ENCODE peak calls at places on chromosome X, in six cellular contexts. E is heart left ventricle, B is NB4, G is suprapubic skin, Y is right lobe of liver, Q is prostate gland. D is an unnamed sample.

GRCh38 chrX:11648705-11649519 is 16.8 kb downstream of the ARHGAP6 start:
- DNase-seq in E (no peak), B (no peak), Q (no peak), G (no peak), Y (no peak), D (no peak)

GRCh38 chrX:103056902-103057301 is 7.1 kb downstream of the BEX1 start:
- DNase-seq in Y (no peak), E (no peak), Q (no peak), G (no peak), B (no peak), D (no peak)

GRCh38 chrX:40097101-40097491 is 662 bp downstream of the BCOR start:
- DNase-seq in E (peak), Y (no peak), Q (no peak), B (peak), G (no peak), D (no peak)

GRCh38 chrX:140563893-140564292 is 59.0 kb upstream of the SOX3 start:
- DNase-seq in Y (no peak), Q (no peak), E (no peak), G (no peak), B (no peak), D (no peak)

GRCh38 chrX:21926527-21927278 is 13.8 kb upstream of the SMS start:
- DNase-seq in Q (no peak), B (peak), G (no peak), Y (no peak), E (no peak), D (no peak)

GRCh38 chrX:116198810-116199209 is 28.3 kb downstream of the AGTR2 start:
- DNase-seq in B (peak), Q (no peak), E (no peak), Y (no peak), G (no peak), D (no peak)

GRCh38 chrX:53223955-53224859 is 800 bp downstream of the KDM5C start:
- DNase-seq in B (no peak), Y (no peak), G (no peak), Q (no peak), E (no peak), D (no peak)

GRCh38 chrX:68083510-68083909 is 349.8 kb downstream of the OPHN1 start:
- DNase-seq in Y (no peak), E (no peak), B (no peak), Q (no peak), G (no peak), D (no peak)

GRCh38 chrX:45697591-45697990 is 496.9 kb upstream of the DIPK2B start:
- DNase-seq in B (peak), E (no peak), Q (no peak), G (no peak), Y (no peak), D (no peak)

GRCh38 chrX:5648941-5649568 is 579.6 kb downstream of the NLGN4X start:
- DNase-seq in G (no peak), B (no peak), Y (no peak), E (no peak), Q (no peak), D (no peak)

GRCh38 chrX:23699636-23700194 is 32.4 kb downstream of the PRDX4 start:
- DNase-seq in E (no peak), B (peak), Q (no peak), G (no peak), Y (no peak), D (peak)

GRCh38 chrX:49977319-49978090 is 55.1 kb downstream of the CLCN5 start:
- DNase-seq in B (no peak), Q (no peak), E (no peak), G (no peak), Y (no peak), D (no peak)

GRCh38 chrX:100070334-100070849 is 339.7 kb downstream of the PCDH19 start:
- DNase-seq in Q (no peak), Y (no peak), E (no peak), G (no peak), B (no peak), D (no peak)

GRCh38 chrX:149830192-149830873 is 48.6 kb downstream of the MAGEA9 start:
- DNase-seq in E (no peak), Y (no peak), Q (no peak), G (no peak), B (no peak), D (peak)

GRCh38 chrX:65677954-65678469 is 10.6 kb downstream of the MSN start:
- DNase-seq in Y (no peak), B (no peak), Q (peak), E (no peak), G (no peak), D (peak)

GRCh38 chrX:21926116-21926515 is 14.4 kb upstream of the SMS start:
- DNase-seq in Q (no peak), G (no peak), Y (no peak), B (peak), E (no peak), D (no peak)

GRCh38 chrX:129193357-129193756 is 329.9 kb downstream of the SMARCA1 start:
- DNase-seq in E (peak), Y (no peak), B (no peak), Q (no peak), G (no peak), D (no peak)

GRCh38 chrX:135740683-135741149 is 27.3 kb downstream of the CT45A3 start:
- DNase-seq in G (no peak), Q (no peak), B (peak), Y (no peak), E (no peak), D (no peak)

GRCh38 chrX:134718329-134719317 is 60.4 kb upstream of the PLAC1 start:
- DNase-seq in Q (peak), E (no peak), G (no peak), B (peak), Y (no peak), D (peak)

GRCh38 chrX:19659929-19660328 is 144.6 kb upstream of the MAP3K15 start:
- DNase-seq in E (no peak), Y (no peak), Q (no peak), G (no peak), B (no peak), D (no peak)

GRCh38 chrX:18348047-18348446 is 6.4 kb downstream of the SCML2 start:
- DNase-seq in B (no peak), E (no peak), Y (no peak), G (no peak), Q (no peak), D (no peak)

GRCh38 chrX:148466292-148466691 is 34.1 kb upstream of the AFF2 start:
- DNase-seq in G (no peak), B (no peak), Y (no peak), E (no peak), Q (no peak), D (no peak)

GRCh38 chrX:4091046-4091760 is 377.8 kb upstream of the PRKX start:
- DNase-seq in G (no peak), Y (no peak), Q (no peak), B (no peak), E (no peak), D (no peak)

GRCh38 chrX:45850775-45851433 is 650.2 kb upstream of the DIPK2B start:
- DNase-seq in B (peak), G (no peak), Y (no peak), Q (peak), E (peak), D (peak)

GRCh38 chrX:138026211-138026610 is 460.3 kb downstream of the ZIC3 start:
- DNase-seq in G (no peak), Y (no peak), E (no peak), B (peak), Q (no peak), D (no peak)

GRCh38 chrX:41718481-41719245 is 5.3 kb upstream of the GPR82 start:
- DNase-seq in G (no peak), Y (no peak), B (no peak), Q (no peak), E (no peak), D (no peak)

GRCh38 chrX:85004255-85004654 is 578 bp downstream of the APOOL start:
- DNase-seq in B (peak), E (no peak), Q (peak), G (no peak), Y (no peak), D (no peak)

GRCh38 chrX:109936598-109936997 is 66.3 kb upstream of the TMEM164 start:
- DNase-seq in Q (no peak), Y (no peak), G (no peak), B (no peak), E (no peak), D (no peak)

GRCh38 chrX:153689654-153690465 is 2.1 kb downstream of the SLC6A8 start:
- DNase-seq in G (no peak), Y (no peak), Q (no peak), E (peak), B (no peak), D (peak)

GRCh38 chrX:150546711-150547153 is 21.7 kb upstream of the MTM1 start:
- DNase-seq in B (peak), Y (peak), Q (no peak), E (no peak), G (no peak), D (peak)

GRCh38 chrX:132669142-132669541 is 180.3 kb upstream of the MBNL3 start:
- DNase-seq in G (no peak), Q (no peak), Y (no peak), E (no peak), B (no peak), D (no peak)

GRCh38 chrX:154990496-154990895 is 32.0 kb downstream of the F8 start:
- DNase-seq in Q (no peak), E (no peak), G (no peak), Y (no peak), B (no peak), D (no peak)

GRCh38 chrX:129759576-129760061 is 20.1 kb upstream of the SASH3 start:
- DNase-seq in Q (peak), Y (peak), B (peak), E (peak), G (no peak), D (no peak)

GRCh38 chrX:112672788-112673560 is 6.8 kb downstream of the LHFPL1 start:
- DNase-seq in G (no peak), E (no peak), Q (no peak), B (no peak), Y (no peak), D (no peak)

GRCh38 chrX:18946157-18946556 is 37.8 kb downstream of the PHKA2 start:
- DNase-seq in G (no peak), B (no peak), Q (no peak), E (no peak), Y (no peak), D (no peak)

GRCh38 chrX:119410027-119410819 is 11.1 kb downstream of the SLC25A43 start:
- DNase-seq in E (no peak), G (peak), Y (peak), Q (no peak), B (no peak), D (peak)

GRCh38 chrX:67563469-67564448 is 19.9 kb downstream of the AR start:
- DNase-seq in G (no peak), E (peak), B (no peak), Y (no peak), Q (no peak), D (no peak)

GRCh38 chrX:12657881-12658280 is 133.3 kb upstream of the PRPS2 start:
- DNase-seq in Q (no peak), B (no peak), E (no peak), Y (no peak), G (no peak), D (no peak)

GRCh38 chrX:134418317-134419113 is 41.5 kb upstream of the HPRT1 start:
- DNase-seq in B (no peak), G (no peak), E (no peak), Q (no peak), Y (no peak), D (no peak)

GRCh38 chrX:99653352-99653751 is 756.7 kb downstream of the PCDH19 start:
- DNase-seq in G (no peak), E (no peak), B (no peak), Y (no peak), Q (no peak), D (no peak)

GRCh38 chrX:77894921-77895886 is at the start of gene MAGT1:
- DNase-seq in Y (peak), B (peak), G (peak), Q (peak), E (peak), D (peak)

GRCh38 chrX:77900688-77901087 is 1.4 kb downstream of the COX7B start:
- DNase-seq in G (no peak), E (no peak), Q (no peak), Y (no peak), B (peak), D (no peak)

GRCh38 chrX:77901506-77901905 is 2.2 kb downstream of the COX7B start:
- DNase-seq in Y (no peak), E (no peak), G (no peak), Q (no peak), B (no peak), D (no peak)

GRCh38 chrX:77893713-77894112 is 1.5 kb downstream of the MAGT1 start:
- DNase-seq in Y (no peak), G (no peak), E (no peak), Q (no peak), B (no peak), D (no peak)

DNA sequence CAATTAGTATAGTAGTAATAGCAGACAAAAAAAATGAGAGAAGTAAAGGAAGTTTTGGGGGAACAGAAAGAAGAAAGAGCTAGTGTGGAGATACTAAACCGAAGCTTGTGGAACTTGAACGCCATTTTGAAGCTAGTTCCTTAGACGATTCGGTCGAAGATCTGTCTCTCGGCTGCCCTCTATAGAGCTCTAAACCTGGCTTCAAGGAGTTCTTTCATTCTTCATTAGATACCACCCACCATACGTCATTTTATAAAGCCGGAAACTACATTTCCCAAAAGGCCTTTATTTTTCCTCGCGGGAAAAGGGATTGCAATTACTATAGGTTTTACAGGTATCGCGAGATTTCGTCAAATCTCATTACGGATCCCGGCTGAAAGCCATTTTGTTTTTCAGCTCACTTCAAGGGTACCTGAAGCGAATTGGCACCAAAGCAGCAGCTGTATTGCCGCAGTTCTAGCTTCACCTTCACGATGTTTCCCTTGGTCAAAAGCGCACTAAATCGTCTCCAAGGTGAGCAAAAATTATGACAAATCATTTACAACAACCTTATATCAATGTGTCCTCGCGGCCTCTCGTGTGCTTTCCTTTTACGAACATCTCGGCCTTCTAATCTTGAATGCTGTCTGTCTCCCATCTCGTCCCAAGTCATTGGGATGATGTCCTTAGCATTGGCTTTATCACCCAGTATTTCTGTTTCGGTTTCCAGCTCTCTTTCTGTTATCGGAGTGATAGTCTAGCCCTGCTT is at the start of gene COX7B:
- DNase-seq in B (peak), G (no peak), Q (peak), E (peak), Y (peak), D (peak)
- TF ChIP-seq POLR2A in B (peak), G (no peak), Q (peak), E (peak), Y (peak), D (peak)

GRCh38 chrX:38561951-38562719 is 793 bp downstream of the TSPAN7 start:
- DNase-seq in Q (peak), Y (peak), B (no peak), E (peak), G (no peak), D (peak)
- TF ChIP-seq CTCF in Q (no peak), Y (no peak), B (no peak), E (no peak), G (no peak), D (no peak)

GRCh38 chrX:101091817-101092216 is 6.2 kb upstream of the CENPI start:
- DNase-seq in Q (no peak), B (no peak), E (no peak), G (no peak), Y (no peak), D (no peak)

DNA sequence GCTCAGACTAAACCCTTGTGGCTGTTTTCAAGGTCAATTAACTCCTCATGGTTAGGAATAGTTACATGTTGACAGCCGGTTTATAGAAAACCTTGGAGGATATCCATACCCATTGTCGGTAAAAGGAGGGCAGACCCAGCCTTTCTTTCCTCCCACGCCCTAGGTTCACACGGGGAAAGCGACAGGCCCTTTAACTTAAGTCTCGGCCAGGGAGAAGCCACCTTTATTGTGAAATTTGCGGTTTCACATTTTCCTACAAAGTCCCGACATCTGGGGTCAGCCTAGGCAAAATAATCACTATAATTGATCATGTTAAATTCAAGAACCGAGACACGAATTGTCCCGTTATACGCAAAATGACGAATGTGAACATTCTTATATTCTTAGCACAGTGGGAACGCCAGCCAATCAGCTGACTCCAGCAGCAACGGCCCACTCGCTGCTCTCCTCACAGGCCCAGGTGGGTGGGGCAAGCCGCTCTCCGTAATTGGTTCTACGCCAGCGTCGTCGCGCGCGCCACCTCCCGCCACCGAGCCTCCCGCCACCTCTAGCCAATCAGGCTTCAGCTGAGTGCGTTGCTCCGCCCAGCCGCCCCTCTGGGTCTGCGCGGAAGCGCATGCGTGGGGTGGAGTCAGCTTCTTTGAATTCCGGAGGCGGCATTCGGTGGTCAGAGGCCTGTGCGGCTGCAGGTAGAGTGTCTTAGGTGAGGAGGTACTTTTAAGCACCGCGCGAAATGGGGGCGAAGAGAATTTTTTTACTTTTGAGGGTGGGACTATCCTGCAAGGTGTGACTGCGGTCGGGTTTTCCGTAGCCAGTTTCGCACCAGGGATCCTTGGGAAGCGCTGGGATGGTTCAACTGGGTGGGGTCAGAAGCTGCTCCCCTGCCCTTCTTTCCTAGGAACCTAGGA is at the start of gene CENPI:
- DNase-seq in Y (peak), Q (peak), B (peak), E (peak), G (peak), D (peak)
- TF ChIP-seq POLR2A in Y (peak), Q (no peak), B (peak), E (peak), G (no peak), D (peak)

GRCh38 chrX:20686256-20686655 is 419.5 kb upstream of the RPS6KA3 start:
- DNase-seq in B (no peak), Q (no peak), Y (no peak), E (no peak), G (no peak), D (no peak)

GRCh38 chrX:20681691-20682090 is 415.0 kb upstream of the RPS6KA3 start:
- DNase-seq in G (no peak), Y (no peak), E (no peak), B (no peak), Q (no peak), D (no peak)

GRCh38 chrX:20685652-20686051 is 418.9 kb upstream of the RPS6KA3 start:
- DNase-seq in Q (no peak), Y (no peak), B (no peak), G (no peak), E (no peak), D (no peak)

DNA sequence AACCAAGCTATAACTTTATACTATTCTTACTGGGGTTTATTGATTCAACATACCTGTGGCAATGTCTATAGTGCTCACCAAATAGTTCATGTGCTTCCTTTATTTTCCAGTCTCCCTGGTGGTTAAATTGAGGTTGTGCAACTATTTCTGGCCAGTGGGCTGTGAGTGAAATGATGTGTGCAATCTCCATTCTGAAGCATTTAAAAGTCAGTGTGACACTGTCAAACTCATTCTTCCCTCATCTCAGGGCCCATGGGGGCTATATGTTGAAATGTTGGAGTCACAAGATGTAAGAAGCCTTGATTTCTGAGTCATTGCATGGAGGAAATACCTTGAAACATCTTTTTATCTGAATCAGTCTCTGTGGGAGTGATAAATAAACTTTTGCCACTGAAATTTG is 414.3 kb upstream of the RPS6KA3 start:
- DNase-seq in G (no peak), B (peak), E (no peak), Q (no peak), Y (no peak), D (no peak)
- TF ChIP-seq CTCF in G (no peak), B (no peak), E (no peak), Q (no peak), Y (no peak), D (no peak)

GRCh38 chrX:2489446-2490445 is 11.0 kb downstream of the DHRSX start:
- DNase-seq in Y (no peak), E (no peak), B (no peak), G (no peak), Q (no peak), D (peak)

GRCh38 chrX:2490634-2491033 is 10.1 kb downstream of the DHRSX start:
- DNase-seq in B (no peak), E (no peak), Q (no peak), G (no peak), Y (no peak), D (no peak)

GRCh38 chrX:2486476-2487133 is 14.2 kb downstream of the DHRSX start:
- DNase-seq in G (no peak), Y (no peak), B (no peak), E (no peak), Q (no peak), D (no peak)

GRCh38 chrX:2487366-2487765 is 13.4 kb downstream of the DHRSX start:
- DNase-seq in E (no peak), B (no peak), G (no peak), Y (no peak), Q (no peak), D (no peak)

GRCh38 chrX:2488621-2489285 is 12.0 kb downstream of the DHRSX start:
- DNase-seq in Y (no peak), B (no peak), G (no peak), E (no peak), Q (no peak), D (no peak)
- TF ChIP-seq POLR2A in Y (no peak), B (no peak), G (no peak), E (no peak), Q (no peak), D (no peak)

GRCh38 chrX:10401239-10401638 is 219.1 kb downstream of the MID1 start:
- DNase-seq in Y (no peak), B (peak), E (no peak), G (no peak), Q (no peak), D (no peak)
- TF ChIP-seq CTCF in Y (no peak), B (no peak), E (no peak), G (no peak), Q (no peak), D (no peak)

D was measured in ovary.